ENCODE peak calls at places on chromosomes 11 and 22, in seven cellular contexts. Q is H1, N is neuronal stem cell, H is mesendoderm, Y is H9, V is trophoblast cell, D is IMR-90. S is an unnamed sample.

GRCh38 chr11:57402188-57403066 is 12.0 kb upstream of the PRG2 start:
- DNase-seq in Q (no peak), N (no peak), H (peak), Y (no peak), V (peak), D (no peak), S (no peak)

GRCh38 chr22:30667486-30668305 is at the start of gene DUSP18:
- DNase-seq in H (peak), Y (peak), V (peak), D (peak), Q (peak), N (peak), S (peak)

GRCh38 chr22:50307891-50308596 is 598 bp upstream of the PLXNB2 start:
- DNase-seq in D (no peak), Y (no peak), V (no peak), N (no peak), Q (no peak), H (no peak), S (no peak)

GRCh38 chr11:43685483-43685882 is 4.9 kb downstream of the HSD17B12 start:
- DNase-seq in Y (no peak), D (no peak), N (no peak), Q (no peak), V (no peak), H (no peak), S (peak)

GRCh38 chr11:12235549-12235944 is 125.2 kb downstream of the MICAL2 start:
- DNase-seq in Q (no peak), H (peak), D (peak), V (no peak), N (no peak), Y (no peak), S (peak)

GRCh38 chr11:36300651-36301050 is 4.6 kb downstream of the PRR5L start:
- DNase-seq in N (no peak), D (peak), V (no peak), Y (no peak), Q (no peak), H (no peak), S (no peak)

GRCh38 chr11:16883179-16883578 is 131.0 kb downstream of the PLEKHA7 start:
- DNase-seq in H (peak), N (no peak), Y (no peak), V (peak), D (no peak), Q (no peak), S (no peak)

GRCh38 chr11:69645801-69646492 is 5.0 kb downstream of the CCND1 start:
- DNase-seq in Q (no peak), H (no peak), D (no peak), Y (peak), N (no peak), V (no peak), S (no peak)

GRCh38 chr11:10032991-10033390 is 261.0 kb downstream of the SBF2 start:
- DNase-seq in D (peak), Y (no peak), V (no peak), N (no peak), H (no peak), Q (no peak), S (no peak)

GRCh38 chr22:50597097-50597496 is 3.5 kb upstream of the MAPK8IP2 start:
- DNase-seq in H (no peak), D (no peak), Y (no peak), N (no peak), Q (no peak), V (no peak), S (no peak)

GRCh38 chr11:111585371-111585770 is 16.9 kb upstream of the SIK2 start:
- DNase-seq in N (no peak), V (no peak), D (peak), Y (no peak), H (no peak), Q (no peak), S (peak)

GRCh38 chr11:118621071-118621815 is 13.8 kb downstream of the PHLDB1 start:
- DNase-seq in V (peak), D (peak), Q (no peak), Y (peak), H (peak), N (no peak), S (peak)

GRCh38 chr11:84390441-84391078 is 1104.4 kb upstream of the CCDC90B start:
- DNase-seq in V (no peak), Q (no peak), Y (peak), N (peak), H (peak), D (no peak), S (no peak)

GRCh38 chr22:39208013-39208680 is 36.6 kb downstream of the PDGFB start:
- DNase-seq in Q (no peak), V (no peak), H (no peak), N (no peak), D (no peak), Y (peak), S (no peak)

GRCh38 chr11:1118755-1119275 is 38.9 kb upstream of the MUC5AC start:
- DNase-seq in Y (no peak), N (no peak), Q (no peak), H (no peak), V (no peak), D (no peak), S (no peak)

GRCh38 chr11:76768091-76769047 is 14.8 kb upstream of the TSKU start:
- DNase-seq in D (no peak), H (peak), V (no peak), Q (no peak), N (no peak), Y (no peak), S (peak)

GRCh38 chr11:83628622-83629347 is 342.6 kb upstream of the CCDC90B start:
- DNase-seq in Y (no peak), D (no peak), V (no peak), H (no peak), N (no peak), Q (no peak), S (no peak)

GRCh38 chr22:41822289-41823057 is 10.4 kb upstream of the SREBF2 start:
- DNase-seq in N (no peak), Y (no peak), V (no peak), Q (no peak), H (peak), D (peak), S (peak)

GRCh38 chr11:126824035-126824607 is 176.4 kb downstream of the KIRREL3 start:
- DNase-seq in Y (peak), N (no peak), V (no peak), H (peak), Q (peak), D (no peak), S (no peak)

GRCh38 chr22:44936201-44936600 is 73.6 kb downstream of the PHF21B start:
- DNase-seq in V (no peak), Q (no peak), Y (no peak), N (no peak), D (no peak), H (no peak), S (no peak)

GRCh38 chr11:131033151-131033651 is 116.9 kb upstream of the SNX19 start:
- DNase-seq in V (peak), Q (no peak), H (peak), D (peak), Y (peak), N (no peak), S (peak)

GRCh38 chr22:20779813-20780148 is 5.9 kb downstream of the SERPIND1 start:
- DNase-seq in N (no peak), H (no peak), V (no peak), D (peak), Y (no peak), Q (no peak), S (peak)

GRCh38 chr11:70319694-70320093 is 49.2 kb downstream of the PPFIA1 start:
- DNase-seq in V (no peak), H (no peak), Q (no peak), Y (no peak), N (no peak), D (no peak), S (no peak)

GRCh38 chr11:3120071-3120792 is 44.9 kb downstream of the OSBPL5 start:
- DNase-seq in H (no peak), N (no peak), Q (no peak), Y (no peak), V (no peak), D (no peak), S (no peak)

GRCh38 chr11:117170210-117170609 is 8.3 kb upstream of the SIDT2 start:
- DNase-seq in Y (no peak), H (no peak), V (no peak), Q (no peak), N (no peak), D (peak), S (no peak)

GRCh38 chr11:35531246-35531645 is 5.8 kb upstream of the PAMR1 start:
- DNase-seq in H (no peak), Q (no peak), V (no peak), D (no peak), Y (no peak), N (no peak), S (no peak)

GRCh38 chr11:10329935-10330334 is 25.1 kb downstream of the ADM start:
- DNase-seq in Q (no peak), V (no peak), H (no peak), N (no peak), Y (no peak), D (peak), S (peak)

GRCh38 chr11:14803846-14804245 is 88.2 kb downstream of the CYP2R1 start:
- DNase-seq in D (peak), Q (no peak), V (no peak), N (no peak), Y (no peak), H (no peak), S (no peak)

GRCh38 chr22:50622723-50623327 is 5.1 kb downstream of the ARSA start:
- DNase-seq in H (no peak), V (peak), Y (peak), N (no peak), D (no peak), Q (no peak), S (no peak)

GRCh38 chr11:724733-725386 is 18.8 kb downstream of the EPS8L2 start:
- DNase-seq in N (no peak), V (no peak), D (no peak), Y (no peak), Q (no peak), H (no peak), S (no peak)

GRCh38 chr11:4095509-4096230 is 1.1 kb downstream of the RRM1 start:
- DNase-seq in V (peak), H (peak), D (peak), Y (no peak), Q (no peak), N (no peak), S (peak)

GRCh38 chr11:12506502-12506921 is 129.1 kb downstream of the PARVA start:
- DNase-seq in H (no peak), N (no peak), D (peak), Y (no peak), V (no peak), Q (no peak), S (peak)

GRCh38 chr11:8033312-8033715 is 46.2 kb downstream of the EIF3F start:
- DNase-seq in D (peak), Y (peak), V (peak), H (peak), N (peak), Q (no peak), S (peak)

DNA sequence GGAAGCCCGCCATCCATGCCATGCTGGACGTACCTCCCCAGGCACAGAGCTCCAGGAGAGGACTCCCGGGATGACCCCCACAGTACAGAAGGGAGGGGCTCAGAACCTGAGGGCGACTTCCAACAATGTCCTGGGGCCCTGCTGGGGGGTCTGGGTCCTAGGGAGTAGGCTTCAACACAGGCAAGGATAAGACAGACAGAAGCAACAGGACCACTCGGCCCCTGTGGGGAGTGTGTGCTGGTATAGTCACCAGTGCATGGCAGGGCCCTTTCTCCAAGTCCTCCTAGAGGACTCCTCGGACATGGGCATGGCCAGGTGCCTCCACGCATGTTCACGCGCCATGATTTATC is 16.8 kb downstream of the TTLL12 start:
- DNase-seq in H (no peak), Q (no peak), N (no peak), Y (no peak), V (no peak), D (no peak), S (no peak)
- H2AK5ac ChIP-seq in H (no peak), Q (no peak), N (no peak), Y (no peak), V (no peak), D (no peak), S (no peak)

GRCh38 chr11:99571094-99571493 is 550.3 kb downstream of the CNTN5 start:
- DNase-seq in V (no peak), H (no peak), D (no peak), Y (no peak), N (no peak), Q (no peak), S (no peak)
- H3K4ac ChIP-seq in V (no peak), H (no peak), D (no peak), Y (no peak), N (no peak), Q (no peak), S (no peak)

GRCh38 chr22:35973388-35973787 is 55.2 kb downstream of the RBFOX2 start:
- DNase-seq in H (no peak), N (no peak), D (no peak), Q (no peak), Y (no peak), V (peak), S (no peak)
- H2AK5ac ChIP-seq in H (no peak), N (no peak), D (peak), Q (no peak), Y (no peak), V (no peak), S (no peak)

DNA sequence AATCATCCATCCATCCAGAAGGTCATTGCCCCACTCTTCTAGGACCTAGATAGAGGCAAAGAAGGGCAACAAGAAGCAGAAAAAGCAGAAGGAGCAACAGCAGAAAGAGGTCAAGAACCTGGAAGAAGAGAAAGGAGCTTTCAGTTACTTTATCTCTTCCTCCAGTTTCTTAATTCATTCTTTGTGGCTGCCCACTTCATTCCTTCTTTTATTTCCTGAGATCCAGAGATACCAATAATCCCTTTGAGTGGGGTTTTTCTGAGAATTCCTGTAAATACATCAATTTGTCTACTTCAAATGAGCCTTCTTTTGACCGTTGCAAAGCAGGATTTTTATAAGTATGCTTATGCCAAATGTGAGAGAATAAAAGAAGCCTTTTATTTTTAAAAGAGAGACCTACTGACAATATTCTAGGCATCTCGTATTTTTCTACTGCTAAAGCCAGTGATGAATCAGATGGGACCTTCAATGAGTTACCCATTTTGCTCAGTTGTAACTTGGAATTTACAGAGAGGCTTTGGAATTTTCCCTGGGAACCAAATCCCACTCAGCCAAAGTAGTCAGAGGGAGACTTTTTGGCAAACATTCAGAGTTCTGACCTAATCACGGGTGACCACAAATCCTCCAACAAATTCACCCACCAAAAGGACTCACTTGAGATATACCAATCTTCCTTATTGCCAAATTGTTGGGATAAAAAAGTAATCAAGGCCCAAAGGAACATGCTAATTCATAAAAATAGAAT is 54.9 kb downstream of the ZC3H12C start:
- DNase-seq in Y (no peak), H (peak), N (no peak), Q (no peak), D (peak), V (no peak), S (peak)
- H3K4ac ChIP-seq in Y (no peak), H (no peak), N (no peak), Q (no peak), D (no peak), V (no peak), S (no peak)